ENCODE peak calls at places on chromosomes 12 and 14, in seven cellular contexts. U, O, J, E, W, D and B are unnamed samples. For H3K36me3, the result is how much of the 10 kb centered on the place peaks cover.

GRCh38 chr12:54658306-54659264 is 10.4 kb upstream of the DCD start:
- DNase-seq in U (peak), E (no peak), O (peak), J (peak), D (peak), W (peak), B (no peak)

GRCh38 chr12:28222081-28222700 is 31.9 kb downstream of the CCDC91 start:
- DNase-seq in U (no peak), D (no peak), O (no peak), E (no peak), J (no peak), W (no peak), B (no peak)

GRCh38 chr14:76752744-76753143 is 8.5 kb upstream of the VASH1 start:
- DNase-seq in U (no peak), E (no peak), J (no peak), O (no peak), D (no peak), W (no peak), B (no peak)

GRCh38 chr12:14540801-14541462 is 26.8 kb downstream of the PLBD1 start:
- DNase-seq in U (peak), O (no peak), W (no peak), E (no peak), D (no peak), J (no peak), B (no peak)

GRCh38 chr14:100874411-100875091 is 29.0 kb downstream of the RTL1 start:
- DNase-seq in O (peak), U (no peak), D (no peak), E (peak), W (no peak), J (peak), B (no peak)

GRCh38 chr12:8948711-8949524 is 527 bp downstream of the M6PR start:
- DNase-seq in E (no peak), U (peak), O (no peak), D (peak), J (no peak), W (peak), B (no peak)

GRCh38 chr14:60775296-60775695 is 40.7 kb downstream of the MNAT1 start:
- DNase-seq in E (no peak), W (peak), J (no peak), U (peak), D (peak), O (no peak), B (no peak)

GRCh38 chr14:51484491-51484890 is 167.2 kb upstream of the FRMD6 start:
- DNase-seq in J (no peak), U (no peak), D (no peak), W (no peak), E (no peak), O (no peak), B (no peak)

GRCh38 chr12:3045989-3046388 is 31.2 kb upstream of the TSPAN9 start:
- DNase-seq in W (no peak), J (no peak), O (no peak), U (no peak), E (no peak), D (no peak), B (no peak)

GRCh38 chr12:1206118-1206734 is 215.2 kb downstream of the ERC1 start:
- DNase-seq in U (no peak), W (no peak), E (no peak), D (no peak), O (no peak), J (no peak), B (no peak)

GRCh38 chr12:109518820-109519665 is 41.6 kb downstream of the UBE3B start:
- DNase-seq in J (peak), U (peak), D (peak), O (peak), E (peak), W (peak), B (no peak)

GRCh38 chr12:84874825-84875139 is 37.8 kb downstream of the SLC6A15 start:
- DNase-seq in E (no peak), U (no peak), D (no peak), J (no peak), W (no peak), O (no peak), B (no peak)
- TF ChIP-seq CTCF in E (no peak), U (no peak), D (no peak), J (no peak), W (no peak), O (no peak), B (no peak)

DNA sequence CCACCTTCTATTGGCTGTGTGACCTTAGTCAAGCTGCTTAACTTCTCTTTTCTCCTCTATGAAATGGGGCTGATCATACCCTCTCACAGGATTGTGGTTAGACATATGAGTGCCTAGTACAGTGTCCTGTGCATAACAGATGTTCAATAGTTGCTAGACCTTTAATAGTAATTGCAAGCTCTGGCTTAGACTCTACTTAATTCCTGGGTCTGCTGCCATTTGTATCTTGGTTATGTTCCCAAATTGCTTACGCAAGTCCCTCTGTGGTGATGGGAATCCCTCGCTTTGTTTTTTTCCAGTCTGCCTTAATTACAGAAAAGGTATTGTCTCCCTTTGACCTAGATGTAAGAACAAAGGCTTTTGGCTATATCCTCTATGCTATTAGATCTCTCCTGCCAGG is 15.1 kb downstream of the SUDS3 start:
- DNase-seq in W (no peak), O (no peak), E (no peak), D (no peak), J (no peak), U (no peak), B (no peak)
- H3K36me3 ChIP-seq in W (half or more), O (half or more), E (under half), D (under half), J (half or more), U (under half), B (under half)

DNA sequence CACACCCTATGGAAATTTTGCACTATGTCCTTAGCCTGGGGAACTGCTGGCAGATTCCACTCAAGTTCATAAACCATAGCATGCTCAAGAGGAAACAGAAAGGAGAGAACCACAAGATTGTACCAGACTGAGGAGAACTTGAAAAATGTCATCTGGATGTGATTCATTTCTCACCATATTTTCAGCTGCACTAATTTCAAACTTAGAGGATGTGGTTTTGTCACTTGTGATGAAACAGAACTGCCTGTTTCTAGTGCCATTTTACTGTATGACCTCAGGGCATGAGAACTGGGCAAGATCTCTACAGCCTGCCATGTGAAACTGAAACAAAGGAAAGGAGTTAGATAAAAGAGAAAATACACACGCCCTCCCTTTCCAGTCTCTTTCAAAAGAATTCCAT is 1493.1 kb upstream of the FLRT2 start:
- DNase-seq in U (peak), E (no peak), J (no peak), W (peak), D (peak), O (no peak), B (peak)
- TF ChIP-seq CTCF in U (no peak), E (no peak), J (no peak), W (no peak), D (no peak), O (no peak), B (no peak)

GRCh38 chr12:19282133-19282532 is 152.6 kb downstream of the PLEKHA5 start:
- DNase-seq in W (no peak), E (no peak), D (no peak), J (no peak), U (no peak), O (no peak), B (no peak)

GRCh38 chr12:19273482-19274330 is 144.2 kb downstream of the PLEKHA5 start:
- DNase-seq in U (peak), E (no peak), O (peak), J (no peak), W (peak), D (peak), B (peak)

GRCh38 chr12:19276767-19277166 is 147.2 kb downstream of the PLEKHA5 start:
- DNase-seq in U (no peak), E (no peak), O (no peak), J (no peak), W (no peak), D (no peak), B (no peak)

GRCh38 chr12:19278407-19278806 is 148.9 kb downstream of the PLEKHA5 start:
- DNase-seq in E (no peak), W (no peak), O (no peak), D (no peak), U (no peak), J (no peak), B (no peak)

DNA sequence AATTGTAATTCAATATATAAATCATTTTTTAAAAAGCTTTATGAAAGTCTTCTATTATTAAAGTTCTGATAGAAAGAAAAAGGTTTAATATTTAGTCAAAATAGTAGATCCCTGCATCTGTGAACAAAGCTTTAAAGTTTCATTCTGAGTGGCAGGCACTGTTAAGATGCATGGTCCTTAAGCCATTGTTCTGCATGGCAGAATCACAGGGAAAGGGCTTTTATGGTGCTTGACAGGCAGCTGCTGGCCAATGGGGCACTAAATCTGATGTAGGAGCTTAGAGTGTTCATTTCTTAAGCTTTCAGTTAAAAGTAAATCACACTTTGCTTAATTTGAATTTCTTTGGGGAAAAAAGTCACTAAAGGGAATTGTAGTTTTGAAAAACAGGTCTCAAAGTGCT is 148.2 kb downstream of the PLEKHA5 start:
- DNase-seq in U (no peak), E (no peak), O (no peak), D (no peak), W (no peak), J (no peak), B (no peak)
- H3K36me3 ChIP-seq in U (under half), E (under half), O (under half), D (under half), W (under half), J (under half), B (under half)

GRCh38 chr12:6074979-6075585 is 49.4 kb downstream of the VWF start:
- DNase-seq in D (no peak), E (no peak), O (peak), J (peak), U (no peak), W (peak), B (no peak)
- TF ChIP-seq CTCF in D (no peak), E (no peak), O (no peak), J (no peak), U (no peak), W (no peak), B (peak)

DNA sequence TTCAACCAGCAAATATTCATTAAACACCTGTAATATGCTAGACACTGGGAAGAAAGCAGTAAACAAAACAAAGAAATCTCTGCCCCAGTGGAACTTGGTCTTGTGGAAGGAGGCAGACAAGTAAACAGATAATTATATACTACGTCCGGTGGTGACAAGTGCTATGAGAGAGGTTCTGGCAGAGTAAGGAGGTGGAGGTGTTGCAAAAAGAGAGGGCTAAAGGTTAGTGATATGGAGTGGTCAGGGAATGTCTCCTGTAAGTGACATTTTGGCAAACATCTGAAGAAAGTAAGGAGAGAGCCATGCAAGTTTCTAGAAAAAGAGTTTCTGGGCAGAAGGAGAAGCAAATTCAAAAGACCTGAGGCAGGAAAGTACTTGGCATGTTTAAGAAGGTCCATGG is 73.4 kb downstream of the RIC8B start:
- DNase-seq in E (no peak), W (no peak), J (no peak), U (no peak), O (no peak), D (no peak), B (no peak)
- H3K36me3 ChIP-seq in E (under half), W (under half), J (under half), U (under half), O (half or more), D (under half), B (under half)

GRCh38 chr12:90951418-90952110 is 3.4 kb downstream of the CCER1 start:
- DNase-seq in E (no peak), O (no peak), J (no peak), W (no peak), D (no peak), U (no peak), B (no peak)

GRCh38 chr12:90954921-90955320 is at the start of gene CCER1:
- DNase-seq in E (no peak), J (no peak), U (no peak), W (no peak), D (no peak), O (no peak), B (no peak)

GRCh38 chr12:90954428-90954827 is 548 bp downstream of the CCER1 start:
- DNase-seq in J (no peak), D (no peak), E (no peak), U (no peak), W (no peak), O (no peak), B (no peak)

GRCh38 chr12:90958995-90959394 is 4.0 kb upstream of the CCER1 start:
- DNase-seq in O (no peak), D (peak), J (no peak), E (no peak), W (peak), U (peak), B (no peak)

GRCh38 chr12:90953956-90954421 is 987 bp downstream of the CCER1 start:
- DNase-seq in D (no peak), U (no peak), W (peak), O (no peak), E (no peak), J (no peak), B (no peak)
- TF ChIP-seq CTCF in D (no peak), U (peak), W (peak), O (peak), E (no peak), J (peak), B (no peak)

GRCh38 chr12:20300457-20300856 is 67.9 kb upstream of the PDE3A start:
- DNase-seq in E (no peak), W (no peak), O (no peak), D (no peak), U (no peak), J (no peak), B (no peak)
- H3K36me3 ChIP-seq in E (under half), W (under half), O (under half), D (under half), U (under half), J (under half), B (under half)

GRCh38 chr12:51889216-51890134 is 1.6 kb downstream of the ANKRD33 start:
- DNase-seq in U (no peak), W (no peak), O (no peak), E (no peak), D (no peak), J (no peak), B (no peak)
- TF ChIP-seq CTCF in U (no peak), W (peak), O (peak), E (no peak), D (peak), J (peak), B (peak)